ENCODE peak calls at places on chromosomes 16 and 17, in four cellular contexts. One of them, this sample, is unnamed.
A peak's percentile ranks its signal among the peaks of the same experiment; 100 is the strongest.

GRCh38 chr17:76239538-76240274 is 587 bp downstream of the RNF157 start:
- DNase-seq in H1: no peak
- DNase-seq in K562: peak; percentile 44
- DNase-seq in HepG2: no peak
- DNase-seq in this sample: no peak

GRCh38 chr17:78697122-78697845 is 84.8 kb downstream of the CYTH1 start:
- DNase-seq in H1: no peak
- DNase-seq in K562: no peak
- DNase-seq in HepG2: no peak
- DNase-seq in this sample: no peak

GRCh38 chr17:14744716-14745115 is 443.8 kb downstream of the HS3ST3B1 start:
- DNase-seq in H1: no peak
- DNase-seq in K562: no peak
- DNase-seq in HepG2: no peak
- DNase-seq in this sample: no peak

GRCh38 chr17:2025622-2026309 is 632 bp upstream of the RTN4RL1 start:
- DNase-seq in H1: no peak
- DNase-seq in K562: peak; percentile 54
- DNase-seq in HepG2: peak; percentile 60
- DNase-seq in this sample: peak; percentile 56

GRCh38 chr16:85463228-85463611 is 149.9 kb upstream of the GSE1 start:
- DNase-seq in H1: no peak
- DNase-seq in K562: peak; percentile 65
- DNase-seq in HepG2: no peak
- DNase-seq in this sample: no peak

GRCh38 chr16:65658339-65659275 is 536.7 kb upstream of the CDH11 start:
- DNase-seq in H1: no peak
- DNase-seq in K562: no peak
- DNase-seq in HepG2: no peak
- DNase-seq in this sample: peak; percentile 58

GRCh38 chr17:45722161-45722560 is 62.0 kb upstream of the CRHR1 start:
- DNase-seq in H1: no peak
- DNase-seq in K562: peak; percentile 64
- DNase-seq in HepG2: peak; percentile 58
- DNase-seq in this sample: no peak

GRCh38 chr16:426906-427249 is 1.4 kb downstream of the RAB11FIP3 start:
- DNase-seq in H1: no peak
- DNase-seq in K562: no peak
- DNase-seq in HepG2: no peak
- DNase-seq in this sample: no peak

GRCh38 chr17:15307686-15308085 is 33.7 kb downstream of the TEKT3 start:
- DNase-seq in H1: no peak
- DNase-seq in K562: no peak
- DNase-seq in HepG2: no peak
- DNase-seq in this sample: no peak

GRCh38 chr16:82699711-82700495 is 73.1 kb downstream of the CDH13 start:
- DNase-seq in H1: no peak
- DNase-seq in K562: no peak
- DNase-seq in HepG2: no peak
- DNase-seq in this sample: peak; percentile 96

GRCh38 chr16:84045001-84045817 is 2.6 kb upstream of the SLC38A8 start:
- DNase-seq in H1: no peak
- DNase-seq in K562: no peak
- DNase-seq in HepG2: no peak
- DNase-seq in this sample: no peak

GRCh38 chr16:4892356-4893102 is 44.4 kb downstream of the PPL start:
- DNase-seq in H1: no peak
- DNase-seq in K562: no peak
- DNase-seq in HepG2: no peak
- DNase-seq in this sample: no peak

GRCh38 chr16:55479560-55480197 is 681 bp downstream of the MMP2 start:
- DNase-seq in H1: no peak
- DNase-seq in K562: no peak
- DNase-seq in HepG2: no peak
- DNase-seq in this sample: peak; percentile 34

GRCh38 chr16:49093939-49094338 is 187.7 kb downstream of the CBLN1 start:
- DNase-seq in H1: no peak
- DNase-seq in K562: no peak
- DNase-seq in HepG2: no peak
- DNase-seq in this sample: no peak

GRCh38 chr16:3767333-3767977 is 50.1 kb upstream of the TRAP1 start:
- DNase-seq in H1: no peak
- DNase-seq in K562: no peak
- DNase-seq in HepG2: no peak
- DNase-seq in this sample: no peak

DNA sequence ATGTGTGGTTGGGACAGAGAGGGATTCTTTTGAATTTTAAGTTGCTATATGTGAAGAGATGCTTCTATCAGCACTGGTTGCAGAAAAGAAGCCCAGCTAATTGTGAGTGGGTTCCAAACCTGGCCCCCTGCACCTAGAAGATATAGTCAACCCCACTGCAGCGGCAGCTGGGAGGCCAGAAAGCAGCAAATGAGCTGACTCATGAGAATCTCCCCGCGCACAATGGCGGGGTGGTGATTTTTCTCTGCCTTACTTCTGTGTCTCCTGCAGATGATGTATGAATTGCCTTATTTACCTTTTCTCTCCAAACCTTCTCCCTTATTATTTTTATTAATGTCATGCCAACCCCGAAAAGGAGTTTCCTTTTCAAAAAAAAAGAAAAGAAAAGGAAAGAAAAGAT is 89.7 kb downstream of the MAF start:
- DNase-seq in H1: no peak
- DNase-seq in K562: no peak
- DNase-seq in HepG2: no peak
- DNase-seq in this sample: no peak
- TF ChIP-seq MAX in H1: no peak
- TF ChIP-seq MAX in K562: no peak
- TF ChIP-seq MAX in HepG2: no peak
- TF ChIP-seq MAX in this sample: no peak

DNA sequence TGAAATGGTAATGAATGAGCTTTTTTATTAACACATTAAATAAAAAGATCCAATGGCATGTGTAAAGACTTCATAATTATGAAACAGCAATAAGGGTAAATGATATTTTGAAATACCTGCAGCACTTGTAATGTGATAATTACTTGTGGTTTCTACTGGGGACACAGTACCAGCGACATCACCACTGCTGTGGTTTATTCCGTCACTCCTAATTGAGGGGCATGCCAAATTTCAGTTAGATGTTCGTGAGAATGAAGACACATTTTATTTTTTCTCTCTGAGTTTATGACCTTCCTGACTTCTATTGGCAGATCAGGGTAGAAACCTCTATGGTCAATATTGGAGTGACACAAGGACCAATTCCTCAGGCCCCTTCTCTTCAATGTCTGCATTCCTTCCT is 131.9 kb upstream of the XYLT1 start:
- DNase-seq in H1: no peak
- DNase-seq in K562: no peak
- DNase-seq in HepG2: no peak
- DNase-seq in this sample: no peak
- TF ChIP-seq JUN in H1: no peak
- TF ChIP-seq JUN in K562: no peak
- TF ChIP-seq JUN in HepG2: no peak
- TF ChIP-seq JUN in this sample: no peak

GRCh38 chr17:31698751-31699150 is 160.3 kb downstream of the COPRS start:
- DNase-seq in H1: no peak
- DNase-seq in K562: no peak
- DNase-seq in HepG2: no peak
- DNase-seq in this sample: no peak

GRCh38 chr17:31699281-31699680 is 159.8 kb downstream of the COPRS start:
- DNase-seq in H1: no peak
- DNase-seq in K562: peak; percentile 58
- DNase-seq in HepG2: no peak
- DNase-seq in this sample: no peak

GRCh38 chr17:31697838-31698237 is 161.2 kb downstream of the COPRS start:
- DNase-seq in H1: no peak
- DNase-seq in K562: no peak
- DNase-seq in HepG2: no peak
- DNase-seq in this sample: no peak

GRCh38 chr17:31702040-31702439 is 157.0 kb downstream of the COPRS start:
- DNase-seq in H1: no peak
- DNase-seq in K562: no peak
- DNase-seq in HepG2: no peak
- DNase-seq in this sample: no peak

GRCh38 chr17:31700973-31701372 is 158.1 kb downstream of the COPRS start:
- DNase-seq in H1: no peak
- DNase-seq in K562: no peak
- DNase-seq in HepG2: no peak
- DNase-seq in this sample: no peak
- H3K9ac ChIP-seq in H1: no peak overlapping the region
- H3K9ac ChIP-seq in K562: no peak overlapping the region
- H3K9ac ChIP-seq in HepG2: no peak overlapping the region
- H3K9ac ChIP-seq in this sample: no peak overlapping the region

DNA sequence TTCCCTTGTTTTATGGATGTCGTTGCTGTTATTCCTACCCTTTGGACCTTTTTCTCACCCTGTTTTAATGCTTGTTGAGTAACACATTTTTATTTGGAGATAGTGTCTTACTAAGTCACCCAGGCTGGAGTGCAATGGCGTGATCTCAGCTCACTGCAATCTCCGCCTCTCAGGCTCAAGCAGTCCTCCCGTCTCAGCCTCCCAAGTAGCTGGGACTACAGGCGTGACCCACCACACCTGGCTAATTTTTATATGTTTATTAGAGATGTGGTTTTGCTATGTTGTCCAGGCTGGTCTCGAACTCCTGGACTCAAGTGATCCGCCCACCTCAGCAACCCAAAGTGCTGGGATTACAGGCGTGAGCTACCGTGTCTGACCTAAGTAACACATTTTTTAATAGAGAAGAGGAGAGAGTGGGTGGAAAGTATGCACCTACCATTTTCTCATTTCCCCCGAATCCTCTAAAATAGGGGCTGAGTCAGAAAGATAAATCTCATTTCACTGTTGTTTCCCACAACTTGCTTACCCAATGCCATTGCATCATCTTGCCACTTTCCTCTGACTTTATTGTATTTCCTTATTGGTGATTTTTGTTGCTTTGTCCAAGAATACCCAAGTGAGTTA is 7.0 kb downstream of the DHX40 start:
- DNase-seq in H1: no peak
- DNase-seq in K562: no peak
- DNase-seq in HepG2: no peak
- DNase-seq in this sample: no peak
- TF ChIP-seq MAX in H1: no peak
- TF ChIP-seq MAX in K562: no peak
- TF ChIP-seq MAX in HepG2: no peak
- TF ChIP-seq MAX in this sample: no peak

GRCh38 chr17:7935859-7936258 is 3.9 kb downstream of the CNTROB start:
- DNase-seq in H1: no peak
- DNase-seq in K562: no peak
- DNase-seq in HepG2: no peak
- DNase-seq in this sample: no peak

GRCh38 chr17:7944321-7944720 is 12.3 kb downstream of the CNTROB start:
- DNase-seq in H1: no peak
- DNase-seq in K562: no peak
- DNase-seq in HepG2: no peak
- DNase-seq in this sample: no peak

GRCh38 chr17:7943291-7943690 is 11.3 kb downstream of the CNTROB start:
- DNase-seq in H1: no peak
- DNase-seq in K562: no peak
- DNase-seq in HepG2: no peak
- DNase-seq in this sample: no peak

GRCh38 chr17:7940743-7941142 is 8.7 kb downstream of the CNTROB start:
- DNase-seq in H1: no peak
- DNase-seq in K562: no peak
- DNase-seq in HepG2: no peak
- DNase-seq in this sample: no peak

GRCh38 chr17:7940034-7940433 is 8.0 kb downstream of the CNTROB start:
- DNase-seq in H1: no peak
- DNase-seq in K562: no peak
- DNase-seq in HepG2: no peak
- DNase-seq in this sample: no peak
- TF ChIP-seq JUN in H1: no peak
- TF ChIP-seq JUN in K562: no peak
- TF ChIP-seq JUN in HepG2: no peak
- TF ChIP-seq JUN in this sample: no peak